ENCODE peak calls at places on chromosomes 5 and 9, in ten cellular contexts. One of them, this sample, is unnamed.

GRCh38 chr9:115694991-115695390 is 458.6 kb upstream of the PAPPA start:
- DNase-seq in Ammon's horn: no peak
- DNase-seq in G401: no peak
- DNase-seq in omental fat pad: no peak
- DNase-seq in ELF-1: no peak
- DNase-seq in anterior cingulate cortex: no peak
- DNase-seq in GM10248: no peak
- DNase-seq in NCI-H2107: no peak
- DNase-seq in T-helper 1 cell: no peak
- DNase-seq in AG09309: no peak
- DNase-seq in this sample: no peak

GRCh38 chr5:155839251-155840037 is 487.5 kb upstream of the SGCD start:
- DNase-seq in Ammon's horn: no peak
- DNase-seq in G401: no peak
- DNase-seq in omental fat pad: no peak
- DNase-seq in ELF-1: no peak
- DNase-seq in anterior cingulate cortex: no peak
- DNase-seq in GM10248: no peak
- DNase-seq in NCI-H2107: no peak
- DNase-seq in T-helper 1 cell: no peak
- DNase-seq in AG09309: no peak
- DNase-seq in this sample: no peak

GRCh38 chr5:59133801-59134261 is 551.0 kb downstream of the RAB3C start:
- DNase-seq in Ammon's horn: no peak
- DNase-seq in G401: no peak
- DNase-seq in omental fat pad: no peak
- DNase-seq in ELF-1: no peak
- DNase-seq in anterior cingulate cortex: no peak
- DNase-seq in GM10248: no peak
- DNase-seq in NCI-H2107: no peak
- DNase-seq in T-helper 1 cell: no peak
- DNase-seq in AG09309: peak
- DNase-seq in this sample: no peak

GRCh38 chr9:38158628-38159027 is 89.6 kb upstream of the SHB start:
- DNase-seq in Ammon's horn: no peak
- DNase-seq in G401: no peak
- DNase-seq in omental fat pad: no peak
- DNase-seq in ELF-1: no peak
- DNase-seq in anterior cingulate cortex: no peak
- DNase-seq in GM10248: no peak
- DNase-seq in NCI-H2107: no peak
- DNase-seq in T-helper 1 cell: no peak
- DNase-seq in AG09309: no peak
- DNase-seq in this sample: no peak

GRCh38 chr9:79700607-79701330 is 129.0 kb downstream of the TLE4 start:
- DNase-seq in Ammon's horn: no peak
- DNase-seq in G401: no peak
- DNase-seq in omental fat pad: no peak
- DNase-seq in ELF-1: no peak
- DNase-seq in anterior cingulate cortex: no peak
- DNase-seq in GM10248: no peak
- DNase-seq in NCI-H2107: no peak
- DNase-seq in T-helper 1 cell: no peak
- DNase-seq in AG09309: no peak
- DNase-seq in this sample: no peak

GRCh38 chr9:13791816-13792215 is 512.3 kb upstream of the MPDZ start:
- DNase-seq in Ammon's horn: no peak
- DNase-seq in G401: no peak
- DNase-seq in omental fat pad: no peak
- DNase-seq in ELF-1: peak
- DNase-seq in anterior cingulate cortex: no peak
- DNase-seq in GM10248: no peak
- DNase-seq in NCI-H2107: no peak
- DNase-seq in T-helper 1 cell: no peak
- DNase-seq in AG09309: no peak
- DNase-seq in this sample: no peak

GRCh38 chr5:80960531-80961375 is 590 bp downstream of the RASGRF2 start:
- DNase-seq in Ammon's horn: no peak
- DNase-seq in G401: no peak
- DNase-seq in omental fat pad: no peak
- DNase-seq in ELF-1: peak
- DNase-seq in anterior cingulate cortex: no peak
- DNase-seq in GM10248: peak
- DNase-seq in NCI-H2107: no peak
- DNase-seq in T-helper 1 cell: peak
- DNase-seq in AG09309: no peak
- DNase-seq in this sample: no peak

GRCh38 chr9:85702191-85702590 is 39.6 kb downstream of the AGTPBP1 start:
- DNase-seq in Ammon's horn: no peak
- DNase-seq in G401: no peak
- DNase-seq in omental fat pad: no peak
- DNase-seq in ELF-1: no peak
- DNase-seq in anterior cingulate cortex: no peak
- DNase-seq in GM10248: no peak
- DNase-seq in NCI-H2107: no peak
- DNase-seq in T-helper 1 cell: no peak
- DNase-seq in AG09309: no peak
- DNase-seq in this sample: no peak

GRCh38 chr9:4258321-4259093 is 41.4 kb downstream of the GLIS3 start:
- DNase-seq in Ammon's horn: no peak
- DNase-seq in G401: no peak
- DNase-seq in omental fat pad: no peak
- DNase-seq in ELF-1: no peak
- DNase-seq in anterior cingulate cortex: no peak
- DNase-seq in GM10248: no peak
- DNase-seq in NCI-H2107: no peak
- DNase-seq in T-helper 1 cell: no peak
- DNase-seq in AG09309: peak
- DNase-seq in this sample: no peak

GRCh38 chr9:112360047-112360804 is 19.7 kb upstream of the HSDL2 start:
- DNase-seq in Ammon's horn: no peak
- DNase-seq in G401: no peak
- DNase-seq in omental fat pad: no peak
- DNase-seq in ELF-1: no peak
- DNase-seq in anterior cingulate cortex: no peak
- DNase-seq in GM10248: no peak
- DNase-seq in NCI-H2107: no peak
- DNase-seq in T-helper 1 cell: no peak
- DNase-seq in AG09309: peak
- DNase-seq in this sample: no peak

GRCh38 chr9:27499481-27499880 is 24.6 kb upstream of the IFNK start:
- DNase-seq in Ammon's horn: no peak
- DNase-seq in G401: no peak
- DNase-seq in omental fat pad: no peak
- DNase-seq in ELF-1: no peak
- DNase-seq in anterior cingulate cortex: no peak
- DNase-seq in GM10248: no peak
- DNase-seq in NCI-H2107: no peak
- DNase-seq in T-helper 1 cell: peak
- DNase-seq in AG09309: no peak
- DNase-seq in this sample: no peak

This sample was measured in GM18507.